ENCODE peak calls at places on chromosomes 2 and 18, in ten cellular contexts. A is uterus; Y is body of pancreas; T is osteoblast; P is left ventricle myocardium inferior; G is MM.1S; J is CD8-positive, alpha-beta T cell; F is GM23338; E is ovary; X is kidney. O is an unnamed sample. For H3K36me3, the result is how much of the 10 kb centered on the place peaks cover.

GRCh38 chr2:4673025-4673489 is 969.7 kb downstream of the DCDC2C start:
- DNase-seq in G (no peak), A (no peak), E (no peak), F (peak), Y (no peak), X (no peak), T (no peak), P (no peak), J (no peak), O (no peak)

GRCh38 chr2:179248024-179248348 is 16.6 kb downstream of the SESTD1 start:
- DNase-seq in J (no peak), P (no peak), F (no peak), A (no peak), X (no peak), G (no peak), Y (no peak), T (no peak), E (no peak), O (no peak)

GRCh38 chr18:56929861-56930260 is 217.0 kb upstream of the BOD1L2 start:
- DNase-seq in A (no peak), Y (no peak), T (no peak), F (no peak), G (no peak), E (no peak), J (no peak), P (no peak), X (no peak), O (no peak)

GRCh38 chr2:128440666-128441340 is 122.1 kb upstream of the HS6ST1 start:
- DNase-seq in X (no peak), T (peak), A (no peak), J (no peak), F (no peak), E (no peak), Y (peak), P (no peak), G (no peak), O (no peak)

GRCh38 chr2:163044116-163044515 is 205.5 kb upstream of the KCNH7 start:
- DNase-seq in A (no peak), Y (no peak), E (no peak), X (no peak), T (no peak), J (no peak), G (no peak), F (no peak), P (no peak), O (no peak)

GRCh38 chr2:121810959-121811853 is 55.8 kb downstream of the TSN start:
- DNase-seq in F (peak), T (peak), A (peak), Y (peak), G (peak), E (peak), J (no peak), P (peak), X (no peak), O (peak)

GRCh38 chr2:232431705-232432590 is 24.0 kb upstream of the ALPI start:
- DNase-seq in F (no peak), P (no peak), J (no peak), G (no peak), X (peak), E (no peak), A (no peak), Y (no peak), T (peak), O (no peak)

GRCh38 chr2:101900375-101900774 is 91.4 kb upstream of the IL1R2 start:
- DNase-seq in E (no peak), P (no peak), T (no peak), A (no peak), Y (no peak), X (no peak), G (no peak), F (no peak), J (no peak), O (no peak)

GRCh38 chr2:63661076-63661475 is 72.3 kb downstream of the MDH1 start:
- DNase-seq in P (no peak), X (no peak), A (no peak), T (peak), Y (no peak), F (no peak), G (no peak), E (no peak), J (no peak), O (no peak)

GRCh38 chr2:46644690-46645385 is 165.5 kb downstream of the TMEM247 start:
- DNase-seq in J (no peak), F (no peak), P (no peak), X (no peak), E (no peak), Y (no peak), T (no peak), A (no peak), G (no peak), O (no peak)

GRCh38 chr2:70140978-70141753 is 49.7 kb downstream of the C2orf42 start:
- DNase-seq in Y (peak), F (peak), X (peak), G (peak), E (peak), P (no peak), A (peak), T (no peak), J (peak), O (no peak)

GRCh38 chr2:64063924-64064331 is 44.7 kb upstream of the VPS54 start:
- DNase-seq in E (no peak), P (no peak), T (no peak), A (no peak), X (no peak), J (no peak), G (no peak), F (peak), Y (peak), O (no peak)

GRCh38 chr2:33839791-33840190 is 240.7 kb upstream of the FAM98A start:
- DNase-seq in F (no peak), E (no peak), A (no peak), J (no peak), Y (no peak), G (no peak), P (no peak), X (no peak), T (no peak), O (no peak)

GRCh38 chr2:105793230-105793975 is 48.7 kb downstream of the NCK2 start:
- DNase-seq in Y (no peak), A (no peak), P (no peak), X (no peak), F (no peak), T (no peak), G (peak), J (no peak), E (no peak), O (no peak)

GRCh38 chr2:55012648-55013484 is 37.4 kb downstream of the RTN4 start:
- DNase-seq in F (no peak), T (no peak), A (no peak), J (no peak), G (peak), P (no peak), Y (no peak), E (no peak), X (no peak), O (no peak)

GRCh38 chr2:197372582-197372981 is 62.0 kb upstream of the ANKRD44 start:
- DNase-seq in G (no peak), F (no peak), A (no peak), E (no peak), X (no peak), T (peak), Y (no peak), J (no peak), P (no peak), O (no peak)

GRCh38 chr2:212618636-212619035 is 80.0 kb upstream of the ERBB4 start:
- DNase-seq in E (no peak), A (no peak), P (no peak), T (no peak), X (no peak), J (no peak), G (no peak), F (no peak), Y (no peak), O (no peak)

GRCh38 chr2:65053199-65053598 is 3.0 kb upstream of the CEP68 start:
- DNase-seq in J (peak), P (no peak), E (no peak), X (no peak), T (no peak), F (no peak), G (peak), A (no peak), Y (no peak), O (no peak)

GRCh38 chr2:134782792-134783191 is 55.6 kb upstream of the ACMSD start:
- DNase-seq in P (no peak), X (no peak), G (peak), E (no peak), T (no peak), Y (peak), A (no peak), F (no peak), J (no peak), O (no peak)

GRCh38 chr2:149765636-149766035 is 178.1 kb upstream of the MMADHC start:
- DNase-seq in F (no peak), T (no peak), A (no peak), Y (no peak), J (no peak), X (no peak), G (no peak), P (no peak), E (no peak), O (no peak)

GRCh38 chr18:55821219-55821618 is 233.2 kb upstream of the TCF4 start:
- DNase-seq in E (no peak), F (no peak), T (no peak), J (no peak), Y (no peak), G (no peak), A (no peak), P (no peak), X (no peak), O (no peak)

GRCh38 chr18:76970749-76971148 is 148.4 kb downstream of the ZNF236 start:
- DNase-seq in Y (no peak), F (no peak), T (no peak), J (no peak), P (no peak), E (peak), X (no peak), A (no peak), G (no peak), O (no peak)

GRCh38 chr2:226909131-226909530 is 73.3 kb downstream of the RHBDD1 start:
- DNase-seq in Y (no peak), P (no peak), E (no peak), A (no peak), T (no peak), G (peak), J (no peak), X (no peak), F (no peak), O (no peak)

GRCh38 chr2:140747097-140747496 is 1383.7 kb downstream of the LRP1B start:
- DNase-seq in E (no peak), X (no peak), Y (no peak), J (no peak), G (no peak), F (peak), P (no peak), T (no peak), A (no peak), O (no peak)

GRCh38 chr2:109482371-109482841 is 131.4 kb downstream of the SEPTIN10 start:
- DNase-seq in J (no peak), G (no peak), T (no peak), A (no peak), P (no peak), X (peak), E (peak), Y (no peak), F (no peak), O (no peak)

GRCh38 chr2:95149397-95149984 is 10.2 kb downstream of the ZNF514 start:
- DNase-seq in J (no peak), T (no peak), E (no peak), G (no peak), X (no peak), Y (no peak), F (no peak), P (no peak), A (no peak), O (no peak)

GRCh38 chr2:236815746-236816145 is 246.1 kb downstream of the ACKR3 start:
- DNase-seq in F (no peak), X (no peak), Y (no peak), J (no peak), G (no peak), T (no peak), P (no peak), E (no peak), A (no peak), O (no peak)

GRCh38 chr2:205510345-205510744 is 172.0 kb upstream of the NRP2 start:
- DNase-seq in X (no peak), E (no peak), J (no peak), T (no peak), Y (no peak), A (no peak), F (no peak), P (no peak), G (no peak), O (no peak)

GRCh38 chr2:224032283-224032682 is 6.8 kb downstream of the SERPINE2 start:
- DNase-seq in G (no peak), A (no peak), Y (no peak), T (no peak), X (no peak), E (no peak), P (no peak), F (peak), J (no peak), O (no peak)

GRCh38 chr2:78985558-78985957 is 39.9 kb upstream of the REG3G start:
- DNase-seq in F (no peak), G (no peak), T (no peak), P (no peak), J (no peak), Y (no peak), X (no peak), A (no peak), E (no peak), O (no peak)

GRCh38 chr2:107553045-107553444 is 273.6 kb upstream of the RGPD4 start:
- DNase-seq in F (no peak), A (no peak), T (no peak), E (no peak), Y (no peak), J (no peak), P (no peak), X (no peak), G (no peak), O (no peak)

GRCh38 chr18:26981373-26982082 is 116.0 kb upstream of the AQP4 start:
- DNase-seq in A (no peak), P (no peak), T (no peak), F (no peak), Y (no peak), X (no peak), J (no peak), E (no peak), G (no peak), O (no peak)

GRCh38 chr18:2424420-2424819 is 146.9 kb downstream of the METTL4 start:
- DNase-seq in P (no peak), X (no peak), J (no peak), F (no peak), T (no peak), A (no peak), Y (no peak), G (no peak), E (no peak), O (no peak)

GRCh38 chr18:67600781-67601180 is 84.3 kb upstream of the DSEL start:
- DNase-seq in F (no peak), J (no peak), T (peak), Y (no peak), P (no peak), A (no peak), X (no peak), G (no peak), E (no peak), O (no peak)

GRCh38 chr2:221570321-221571107 is 1.6 kb downstream of the EPHA4 start:
- DNase-seq in A (peak), X (peak), F (peak), E (peak), T (no peak), Y (no peak), P (no peak), J (peak), G (no peak), O (peak)

GRCh38 chr2:236748801-236749200 is 179.2 kb downstream of the ACKR3 start:
- DNase-seq in G (no peak), T (no peak), P (peak), F (peak), X (peak), Y (peak), E (no peak), A (no peak), J (no peak), O (peak)

GRCh38 chr2:55843096-55843991 is 80.2 kb downstream of the EFEMP1 start:
- DNase-seq in J (no peak), P (no peak), A (no peak), G (no peak), Y (peak), E (no peak), X (no peak), F (no peak), T (peak), O (no peak)

DNA sequence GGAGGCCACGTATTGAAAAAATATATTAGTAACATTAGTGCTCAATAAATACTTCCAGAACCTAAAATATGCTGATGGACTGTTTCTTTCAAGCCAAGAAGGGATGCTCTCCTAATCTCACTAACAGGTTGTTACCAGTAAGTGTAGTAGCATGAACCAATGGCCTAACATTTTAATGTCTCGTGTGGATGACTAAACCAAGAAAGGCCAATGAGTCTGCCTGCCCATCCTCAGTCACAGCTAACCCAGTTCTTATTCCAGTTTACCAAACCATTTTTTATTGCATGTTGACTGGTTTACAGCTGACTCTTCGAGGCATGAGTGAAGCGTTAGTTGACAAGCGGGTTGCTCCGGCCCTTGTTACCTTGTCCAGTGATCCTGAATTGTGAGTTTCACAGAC is 45.1 kb upstream of the TNFRSF11A start:
- DNase-seq in G (no peak), T (no peak), F (no peak), P (no peak), E (no peak), X (no peak), J (no peak), Y (no peak), A (no peak), O (no peak)
- H3K36me3 ChIP-seq in G (under half), T (under half), F (under half), P (under half), E (under half), X (under half), J (under half), Y (under half), A (under half), O (half or more)

GRCh38 chr2:74833418-74834233 is at the start of gene HK2:
- DNase-seq in G (peak), X (peak), P (peak), E (peak), F (peak), A (peak), J (peak), T (peak), Y (peak), O (peak)

GRCh38 chr2:74836675-74837401 is 2.9 kb downstream of the HK2 start:
- DNase-seq in J (no peak), A (no peak), G (no peak), T (no peak), E (no peak), P (no peak), Y (no peak), X (no peak), F (peak), O (no peak)

GRCh38 chr2:74834806-74835755 is 1.2 kb downstream of the HK2 start:
- DNase-seq in F (peak), P (peak), J (peak), E (peak), G (peak), T (peak), Y (peak), A (peak), X (peak), O (peak)

GRCh38 chr2:74831693-74832530 is 2.0 kb upstream of the HK2 start:
- DNase-seq in F (no peak), P (no peak), T (peak), X (no peak), G (no peak), J (no peak), E (no peak), A (no peak), Y (no peak), O (no peak)

GRCh38 chr2:74835831-74836674 is 2.1 kb downstream of the HK2 start:
- DNase-seq in X (no peak), T (peak), A (no peak), P (no peak), J (no peak), Y (no peak), F (peak), E (no peak), G (peak), O (no peak)
- TF ChIP-seq CTCF in X (peak), T (peak), A (peak), P (peak), J (peak), Y (peak), F (peak), E (no peak), G (peak), O (peak)

GRCh38 chr2:85550476-85550875 is 10.8 kb downstream of the GGCX start:
- DNase-seq in Y (no peak), A (no peak), G (no peak), P (no peak), T (no peak), E (no peak), X (no peak), J (no peak), F (no peak), O (no peak)
- H3K36me3 ChIP-seq in Y (under half), A (under half), G (under half), P (half or more), T (half or more), E (under half), X (under half), J (under half), F (under half), O (under half)

GRCh38 chr2:136439277-136439676 is 321.3 kb upstream of the CXCR4 start:
- DNase-seq in P (no peak), Y (no peak), E (no peak), F (no peak), J (no peak), G (no peak), T (no peak), X (no peak), A (no peak), O (no peak)

GRCh38 chr2:136437461-136437860 is 319.5 kb upstream of the CXCR4 start:
- DNase-seq in T (no peak), G (no peak), X (no peak), F (no peak), E (no peak), A (no peak), P (no peak), Y (no peak), J (no peak), O (no peak)

GRCh38 chr2:136436921-136437320 is 319.0 kb upstream of the CXCR4 start:
- DNase-seq in Y (no peak), T (peak), X (no peak), J (no peak), P (no peak), A (no peak), G (no peak), E (no peak), F (no peak), O (no peak)

GRCh38 chr2:136444323-136444722 is 321.0 kb upstream of the THSD7B start:
- DNase-seq in J (no peak), T (no peak), P (no peak), A (no peak), E (no peak), X (peak), G (no peak), F (no peak), Y (no peak), O (no peak)

GRCh38 chr2:136441979-136442378 is 323.4 kb upstream of the THSD7B start:
- DNase-seq in F (peak), G (no peak), T (peak), J (no peak), X (no peak), E (no peak), A (no peak), Y (no peak), P (no peak), O (no peak)
- TF ChIP-seq CTCF in F (no peak), G (no peak), T (no peak), J (no peak), X (no peak), E (no peak), A (no peak), Y (no peak), P (no peak), O (no peak)

DNA sequence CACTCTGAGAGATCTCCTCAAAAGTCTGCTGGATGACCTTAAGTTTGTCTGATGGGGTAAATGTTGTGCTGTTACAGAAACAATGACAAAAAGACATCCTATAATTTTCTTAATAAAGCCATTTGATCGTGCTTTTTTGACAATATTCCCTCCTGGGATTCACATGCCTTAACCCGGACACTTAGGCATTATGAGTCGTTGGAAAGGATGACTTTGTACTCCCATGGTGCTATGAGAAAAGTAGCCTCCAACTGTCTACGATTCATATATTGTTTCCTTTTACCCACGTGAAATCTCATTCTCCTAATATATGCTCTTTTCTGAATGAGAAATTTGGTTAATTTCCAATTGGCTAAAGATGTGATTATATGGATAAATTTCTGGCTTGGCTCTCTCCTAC is 6.1 kb upstream of the MPP4 start:
- DNase-seq in T (no peak), A (no peak), Y (no peak), G (no peak), X (no peak), E (no peak), P (no peak), J (no peak), F (no peak), O (no peak)
- H3K36me3 ChIP-seq in T (under half), A (under half), Y (under half), G (under half), X (under half), E (under half), P (half or more), J (under half), F (under half), O (half or more)

GRCh38 chr2:129764376-129765325 is 214.8 kb upstream of the RAB6C start:
- DNase-seq in Y (no peak), T (no peak), G (no peak), P (no peak), J (no peak), F (no peak), E (no peak), X (no peak), A (no peak), O (no peak)
- TF ChIP-seq CTCF in Y (no peak), T (no peak), G (no peak), P (peak), J (no peak), F (no peak), E (no peak), X (no peak), A (no peak), O (no peak)

O was measured in heart right ventricle.